ENCODE peak calls at places on chromosomes 4 and X, in seven cellular contexts. M, W, H, C, Z, K and U are unnamed samples.

GRCh38 chr4:39472396-39472795 is 13.5 kb downstream of the LIAS start:
- DNase-seq in M (no peak), W (no peak), H (peak; percentile 48), C (no peak), Z (no peak), K (no peak), U (no peak)

GRCh38 chr4:94076498-94076897 is 131.2 kb upstream of the SMARCAD1 start:
- DNase-seq in M (no peak), W (peak; percentile 9), H (no peak), C (peak; percentile 47), Z (no peak), K (no peak), U (no peak)

GRCh38 chrX:153488231-153488914 is 6.4 kb upstream of the BGN start:
- DNase-seq in M (no peak), W (no peak), H (peak; percentile 43), C (no peak), Z (no peak), K (peak; percentile 20), U (no peak)

GRCh38 chrX:2401201-2401589 is 99.6 kb downstream of the DHRSX start:
- DNase-seq in M (no peak), W (no peak), H (peak; percentile 80), C (no peak), Z (no peak), K (no peak), U (no peak)

GRCh38 chr4:174394915-174395314 is 111.2 kb downstream of the CEP44 start:
- DNase-seq in M (no peak), W (no peak), H (peak; percentile 73), C (no peak), Z (peak; percentile 67), K (no peak), U (no peak)

GRCh38 chr4:13860126-13860525 is 232.6 kb upstream of the BOD1L1 start:
- DNase-seq in M (no peak), W (peak; percentile 6), H (no peak), C (peak; percentile 65), Z (peak; percentile 7), K (peak; percentile 42), U (no peak)

GRCh38 chrX:53223068-53223693 is 1.8 kb downstream of the KDM5C start:
- DNase-seq in M (peak; percentile 48), W (no peak), H (peak; percentile 22), C (no peak), Z (peak; percentile 22), K (peak; percentile 19), U (no peak)

GRCh38 chr4:98976716-98977115 is 18.8 kb upstream of the METAP1 start:
- DNase-seq in M (peak; percentile 60), W (no peak), H (peak; percentile 23), C (no peak), Z (peak; percentile 78), K (no peak), U (no peak)

GRCh38 chr4:114383721-114384120 is 214.9 kb upstream of the UGT8 start:
- DNase-seq in M (no peak), W (no peak), H (peak; percentile 92), C (no peak), Z (peak; percentile 69), K (no peak), U (no peak)

GRCh38 chr4:107800058-107800457 is 24.7 kb upstream of the SGMS2 start:
- DNase-seq in M (no peak), W (no peak), H (no peak), C (no peak), Z (no peak), K (no peak), U (no peak)

GRCh38 chr4:60648774-60649173 is 551.4 kb upstream of the ADGRL3 start:
- DNase-seq in M (peak; percentile 34), W (no peak), H (no peak), C (no peak), Z (peak; percentile 97), K (no peak), U (no peak)

GRCh38 chr4:8175686-8176085 is 17.1 kb upstream of the ABLIM2 start:
- DNase-seq in M (no peak), W (no peak), H (no peak), C (no peak), Z (no peak), K (no peak), U (no peak)

GRCh38 chrX:154525606-154526490 is 9.8 kb upstream of the FAM3A start:
- DNase-seq in M (peak; percentile 62), W (no peak), H (no peak), C (no peak), Z (peak; percentile 57), K (no peak), U (no peak)

GRCh38 chr4:138555584-138555983 is 313.4 kb upstream of the SLC7A11 start:
- DNase-seq in M (no peak), W (no peak), H (peak; percentile 35), C (peak; percentile 68), Z (peak; percentile 16), K (peak; percentile 72), U (no peak)

GRCh38 chr4:43330288-43330687 is 437.8 kb downstream of the GRXCR1 start:
- DNase-seq in M (no peak), W (no peak), H (peak; percentile 85), C (no peak), Z (peak; percentile 88), K (no peak), U (no peak)

GRCh38 chr4:142845293-142846070 is 619 bp downstream of the INPP4B start:
- DNase-seq in M (peak; percentile 39), W (peak; percentile 44), H (peak; percentile 56), C (peak; percentile 63), Z (peak; percentile 27), K (peak; percentile 55), U (no peak)

GRCh38 chr4:102534845-102535244 is 33.7 kb downstream of the NFKB1 start:
- DNase-seq in M (no peak), W (no peak), H (no peak), C (no peak), Z (no peak), K (no peak), U (peak; percentile 31)

GRCh38 chr4:185513489-185514181 is 21.7 kb downstream of the PDLIM3 start:
- DNase-seq in M (no peak), W (no peak), H (no peak), C (no peak), Z (peak; percentile 43), K (no peak), U (no peak)

GRCh38 chrX:136636121-136636520 is 11.8 kb upstream of the CD40LG start:
- DNase-seq in M (no peak), W (no peak), H (no peak), C (peak; percentile 42), Z (no peak), K (peak; percentile 83), U (no peak)

GRCh38 chr4:26321326-26322276 is 787 bp downstream of the RBPJ start:
- DNase-seq in M (no peak), W (peak; percentile 38), H (peak; percentile 66), C (peak; percentile 71), Z (no peak), K (peak; percentile 81), U (peak; percentile 29)

GRCh38 chr4:188444500-188444899 is 305.3 kb downstream of the TRIML1 start:
- DNase-seq in M (no peak), W (no peak), H (no peak), C (no peak), Z (no peak), K (no peak), U (no peak)

GRCh38 chrX:132909643-132910042 is 48.8 kb downstream of the HS6ST2 start:
- DNase-seq in M (peak; percentile 85), W (no peak), H (peak; percentile 34), C (no peak), Z (peak; percentile 64), K (no peak), U (no peak)

GRCh38 chrX:153459976-153460375 is 10.4 kb downstream of the HAUS7 start:
- DNase-seq in M (no peak), W (no peak), H (peak; percentile 58), C (no peak), Z (no peak), K (no peak), U (no peak)

GRCh38 chr4:167826281-167826680 is 266.1 kb upstream of the ANXA10 start:
- DNase-seq in M (no peak), W (no peak), H (no peak), C (no peak), Z (peak; percentile 2), K (no peak), U (no peak)

GRCh38 chr4:7160951-7161440 is 31.3 kb upstream of the SORCS2 start:
- DNase-seq in M (no peak), W (peak; percentile 8), H (no peak), C (no peak), Z (no peak), K (peak; percentile 23), U (no peak)

GRCh38 chr4:3529363-3529762 is 2.9 kb downstream of the LRPAP1 start:
- DNase-seq in M (no peak), W (no peak), H (no peak), C (no peak), Z (no peak), K (no peak), U (no peak)

GRCh38 chr4:141054446-141054845 is 78.8 kb downstream of the RNF150 start:
- DNase-seq in M (no peak), W (no peak), H (no peak), C (no peak), Z (no peak), K (no peak), U (no peak)

GRCh38 chrX:44585866-44586265 is 43.2 kb upstream of the FUNDC1 start:
- DNase-seq in M (no peak), W (no peak), H (no peak), C (no peak), Z (no peak), K (no peak), U (no peak)
- H3F3A ChIP-seq in M (no peaks in the 10 kb centered on the region), W (no peaks in the 10 kb centered on the region), H (no peaks in the 10 kb centered on the region), C (no peaks in the 10 kb centered on the region), Z (no peaks in the 10 kb centered on the region), K (no peaks in the 10 kb centered on the region), U (no peaks in the 10 kb centered on the region)

DNA sequence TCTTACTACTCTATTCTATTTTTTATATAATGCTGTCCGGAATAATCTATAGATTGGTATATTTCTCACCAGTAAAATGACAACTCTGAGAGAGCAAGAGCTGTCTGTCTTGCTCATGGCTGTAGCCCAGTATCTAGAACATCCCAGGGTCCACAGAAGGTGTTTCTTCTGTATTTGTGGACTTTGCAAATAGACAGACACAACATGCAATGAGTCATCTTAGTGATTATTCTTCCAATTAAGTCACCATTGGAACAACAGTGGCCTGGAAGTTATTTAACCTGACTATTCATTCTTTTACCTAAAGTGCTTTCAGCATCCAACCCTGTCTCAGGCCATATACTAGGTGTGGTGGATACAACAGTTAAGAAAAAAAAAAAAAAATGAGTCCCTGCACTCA is 179.5 kb downstream of the PPARGC1A start:
- DNase-seq in M (no peak), W (no peak), H (no peak), C (no peak), Z (no peak), K (no peak), U (no peak)
- H3K27ac ChIP-seq in M (no peak overlapping the region), W (no peak overlapping the region), H (no peak overlapping the region), C (no peak overlapping the region), Z (no peak overlapping the region), K (no peak overlapping the region), U (no peak overlapping the region)

GRCh38 chr4:24519649-24520048 is 64.7 kb downstream of the DHX15 start:
- DNase-seq in M (no peak), W (no peak), H (peak; percentile 56), C (no peak), Z (no peak), K (no peak), U (no peak)
- H3F3A ChIP-seq in M (peaks cover 16% of the 10 kb centered on the region), W (peaks cover 5% of the 10 kb centered on the region), H (peaks cover 9% of the 10 kb centered on the region), C (peaks cover 2% of the 10 kb centered on the region), Z (no peaks in the 10 kb centered on the region), K (peaks cover 21% of the 10 kb centered on the region), U (peaks cover 9% of the 10 kb centered on the region)

DNA sequence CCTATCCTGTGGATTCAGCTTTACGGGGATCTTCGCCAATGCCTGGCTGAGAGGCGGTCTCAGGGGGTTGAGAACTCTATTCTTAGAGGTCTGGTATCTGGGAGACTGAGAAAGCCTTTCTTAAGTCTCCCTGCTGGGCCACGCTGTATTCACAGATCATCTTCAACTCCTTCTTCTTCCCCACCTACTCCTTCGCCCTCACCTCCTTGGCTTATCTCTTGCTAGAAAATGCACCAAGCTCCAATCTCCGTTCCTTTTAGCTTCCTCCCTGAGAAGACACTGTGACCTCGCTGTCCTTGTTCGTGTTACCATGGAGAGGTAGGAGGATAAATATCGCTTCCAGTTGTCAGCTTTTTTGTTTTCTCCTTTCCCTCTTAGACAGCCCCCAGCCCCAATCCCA is 450 bp upstream of the KLF8 start:
- DNase-seq in M (no peak), W (no peak), H (no peak), C (peak; percentile 37), Z (no peak), K (peak; percentile 50), U (no peak)
- H3K27ac ChIP-seq in M (no peak overlapping the region), W (no peak overlapping the region), H (no peak overlapping the region), C (peak overlapping the region; percentile 66), Z (no peak overlapping the region), K (no peak overlapping the region), U (no peak overlapping the region)